ENCODE peak calls at places on chromosomes 16 and 17, in seven cellular contexts. N, P, H, O, Z, A and I are unnamed samples.

GRCh38 chr17:82718986-82719685 is 2.6 kb downstream of the FN3KRP start:
- DNase-seq in N (no peak), P (no peak), H (no peak), O (no peak), Z (no peak), A (no peak), I (no peak)

GRCh38 chr17:3739422-3740124 is 15.9 kb downstream of the HASPIN start:
- DNase-seq in N (no peak), P (no peak), H (no peak), O (no peak), Z (no peak), A (peak), I (no peak)

GRCh38 chr17:4782652-4783051 is 3.5 kb downstream of the VMO1 start:
- DNase-seq in N (no peak), P (no peak), H (no peak), O (no peak), Z (no peak), A (peak), I (peak)

GRCh38 chr16:89103156-89103555 is 9.5 kb downstream of the ACSF3 start:
- DNase-seq in N (no peak), P (no peak), H (no peak), O (no peak), Z (no peak), A (peak), I (peak)

GRCh38 chr17:71081666-71082065 is 912.3 kb downstream of the KCNJ2 start:
- DNase-seq in N (no peak), P (no peak), H (no peak), O (no peak), Z (no peak), A (no peak), I (no peak)

GRCh38 chr17:45345554-45346254 is 28.9 kb upstream of the MAP3K14 start:
- DNase-seq in N (no peak), P (no peak), H (peak), O (no peak), Z (no peak), A (no peak), I (no peak)

GRCh38 chr17:32317353-32317752 is 24.6 kb downstream of the C17orf75 start:
- DNase-seq in N (no peak), P (no peak), H (no peak), O (no peak), Z (no peak), A (no peak), I (no peak)

GRCh38 chr16:83449861-83450260 is 357.9 kb upstream of the HSBP1 start:
- DNase-seq in N (no peak), P (no peak), H (no peak), O (no peak), Z (no peak), A (no peak), I (no peak)

GRCh38 chr17:62075308-62075815 is 10.3 kb upstream of the MED13 start:
- DNase-seq in N (no peak), P (no peak), H (peak), O (no peak), Z (no peak), A (no peak), I (no peak)

GRCh38 chr16:59950431-59950830 is 1216.3 kb upstream of the GOT2 start:
- DNase-seq in N (no peak), P (no peak), H (peak), O (no peak), Z (no peak), A (no peak), I (no peak)

GRCh38 chr16:23678430-23679273 is at the start of gene PLK1:
- DNase-seq in N (peak), P (peak), H (peak), O (peak), Z (peak), A (peak), I (peak)

GRCh38 chr17:72617557-72617956 is 474.9 kb downstream of the SLC39A11 start:
- DNase-seq in N (no peak), P (no peak), H (no peak), O (no peak), Z (no peak), A (no peak), I (no peak)

GRCh38 chr16:1960665-1961630 is 1.6 kb downstream of the NDUFB10 start:
- DNase-seq in N (no peak), P (no peak), H (peak), O (no peak), Z (no peak), A (no peak), I (peak)

GRCh38 chr17:81176656-81177055 is 10.6 kb upstream of the AATK start:
- DNase-seq in N (no peak), P (no peak), H (no peak), O (no peak), Z (no peak), A (no peak), I (no peak)

GRCh38 chr16:70703041-70703834 is 17.4 kb upstream of the MTSS2 start:
- DNase-seq in N (no peak), P (peak), H (peak), O (no peak), Z (no peak), A (no peak), I (no peak)

GRCh38 chr16:70770968-70771552 is 29.9 kb downstream of the VAC14 start:
- DNase-seq in N (peak), P (peak), H (peak), O (peak), Z (peak), A (no peak), I (no peak)